ENCODE peak calls at places on chromosomes 1 and 21, in seven cellular contexts. One of them, this sample, is unnamed.

GRCh38 chr1:218459878-218460277 is 114.7 kb downstream of the TGFB2 start:
- DNase-seq in GM12865: peak
- DNase-seq in stimulated activated naive B cell treated with anti-CD40 and anti-IgM and Interleukin-4, amounts not matched to agents 10 μg/mL and 1 μg/mL and 100 μg/mL, for 72 hours: no peak
- DNase-seq in esophagus muscularis mucosa: no peak
- DNase-seq in stimulated activated CD8-positive, alpha-beta memory T cell treated with anti-CD3 and anti-CD28 coated beads, Interleukin-12 subunit alpha, Interleukin-12 subunit beta, amount 100 ng/mL, for 4 hours: no peak
- DNase-seq in kidney tubule cell: peak
- DNase-seq in stimulated activated CD4-positive, alpha-beta T cell treated with anti-CD3 and anti-CD28 coated beads, Interleukin-1b, Interleukin-23, amount 100 ng/mL, for 4 hours: no peak
- DNase-seq in this sample: no peak

GRCh38 chr1:219480011-219480410 is 132.9 kb downstream of the ZC3H11B start:
- DNase-seq in GM12865: no peak
- DNase-seq in stimulated activated naive B cell treated with anti-CD40 and anti-IgM and Interleukin-4, amounts not matched to agents 10 μg/mL and 1 μg/mL and 100 μg/mL, for 72 hours: no peak
- DNase-seq in esophagus muscularis mucosa: no peak
- DNase-seq in stimulated activated CD8-positive, alpha-beta memory T cell treated with anti-CD3 and anti-CD28 coated beads, Interleukin-12 subunit alpha, Interleukin-12 subunit beta, amount 100 ng/mL, for 4 hours: no peak
- DNase-seq in kidney tubule cell: peak
- DNase-seq in stimulated activated CD4-positive, alpha-beta T cell treated with anti-CD3 and anti-CD28 coated beads, Interleukin-1b, Interleukin-23, amount 100 ng/mL, for 4 hours: no peak
- DNase-seq in this sample: no peak

GRCh38 chr1:232602622-232603021 is 27.3 kb downstream of the SIPA1L2 start:
- DNase-seq in GM12865: no peak
- DNase-seq in stimulated activated naive B cell treated with anti-CD40 and anti-IgM and Interleukin-4, amounts not matched to agents 10 μg/mL and 1 μg/mL and 100 μg/mL, for 72 hours: no peak
- DNase-seq in esophagus muscularis mucosa: no peak
- DNase-seq in stimulated activated CD8-positive, alpha-beta memory T cell treated with anti-CD3 and anti-CD28 coated beads, Interleukin-12 subunit alpha, Interleukin-12 subunit beta, amount 100 ng/mL, for 4 hours: no peak
- DNase-seq in kidney tubule cell: no peak
- DNase-seq in stimulated activated CD4-positive, alpha-beta T cell treated with anti-CD3 and anti-CD28 coated beads, Interleukin-1b, Interleukin-23, amount 100 ng/mL, for 4 hours: no peak
- DNase-seq in this sample: no peak

GRCh38 chr1:246728311-246728710 is 4.1 kb downstream of the SCCPDH start:
- DNase-seq in GM12865: no peak
- DNase-seq in stimulated activated naive B cell treated with anti-CD40 and anti-IgM and Interleukin-4, amounts not matched to agents 10 μg/mL and 1 μg/mL and 100 μg/mL, for 72 hours: no peak
- DNase-seq in esophagus muscularis mucosa: no peak
- DNase-seq in stimulated activated CD8-positive, alpha-beta memory T cell treated with anti-CD3 and anti-CD28 coated beads, Interleukin-12 subunit alpha, Interleukin-12 subunit beta, amount 100 ng/mL, for 4 hours: no peak
- DNase-seq in kidney tubule cell: peak
- DNase-seq in stimulated activated CD4-positive, alpha-beta T cell treated with anti-CD3 and anti-CD28 coated beads, Interleukin-1b, Interleukin-23, amount 100 ng/mL, for 4 hours: no peak
- DNase-seq in this sample: no peak

GRCh38 chr1:84164156-84164555 is 20.1 kb downstream of the PRKACB start:
- DNase-seq in GM12865: no peak
- DNase-seq in stimulated activated naive B cell treated with anti-CD40 and anti-IgM and Interleukin-4, amounts not matched to agents 10 μg/mL and 1 μg/mL and 100 μg/mL, for 72 hours: no peak
- DNase-seq in esophagus muscularis mucosa: no peak
- DNase-seq in stimulated activated CD8-positive, alpha-beta memory T cell treated with anti-CD3 and anti-CD28 coated beads, Interleukin-12 subunit alpha, Interleukin-12 subunit beta, amount 100 ng/mL, for 4 hours: no peak
- DNase-seq in kidney tubule cell: no peak
- DNase-seq in stimulated activated CD4-positive, alpha-beta T cell treated with anti-CD3 and anti-CD28 coated beads, Interleukin-1b, Interleukin-23, amount 100 ng/mL, for 4 hours: no peak
- DNase-seq in this sample: no peak

GRCh38 chr1:210291786-210292275 is 36.9 kb upstream of the HHAT start:
- DNase-seq in GM12865: no peak
- DNase-seq in stimulated activated naive B cell treated with anti-CD40 and anti-IgM and Interleukin-4, amounts not matched to agents 10 μg/mL and 1 μg/mL and 100 μg/mL, for 72 hours: no peak
- DNase-seq in esophagus muscularis mucosa: no peak
- DNase-seq in stimulated activated CD8-positive, alpha-beta memory T cell treated with anti-CD3 and anti-CD28 coated beads, Interleukin-12 subunit alpha, Interleukin-12 subunit beta, amount 100 ng/mL, for 4 hours: no peak
- DNase-seq in kidney tubule cell: peak
- DNase-seq in stimulated activated CD4-positive, alpha-beta T cell treated with anti-CD3 and anti-CD28 coated beads, Interleukin-1b, Interleukin-23, amount 100 ng/mL, for 4 hours: no peak
- DNase-seq in this sample: no peak

GRCh38 chr1:203281851-203282661 is 23.3 kb upstream of the BTG2 start:
- DNase-seq in GM12865: no peak
- DNase-seq in stimulated activated naive B cell treated with anti-CD40 and anti-IgM and Interleukin-4, amounts not matched to agents 10 μg/mL and 1 μg/mL and 100 μg/mL, for 72 hours: no peak
- DNase-seq in esophagus muscularis mucosa: no peak
- DNase-seq in stimulated activated CD8-positive, alpha-beta memory T cell treated with anti-CD3 and anti-CD28 coated beads, Interleukin-12 subunit alpha, Interleukin-12 subunit beta, amount 100 ng/mL, for 4 hours: no peak
- DNase-seq in kidney tubule cell: no peak
- DNase-seq in stimulated activated CD4-positive, alpha-beta T cell treated with anti-CD3 and anti-CD28 coated beads, Interleukin-1b, Interleukin-23, amount 100 ng/mL, for 4 hours: no peak
- DNase-seq in this sample: no peak

GRCh38 chr1:32771561-32772280 is 45.4 kb downstream of the YARS1 start:
- DNase-seq in GM12865: no peak
- DNase-seq in stimulated activated naive B cell treated with anti-CD40 and anti-IgM and Interleukin-4, amounts not matched to agents 10 μg/mL and 1 μg/mL and 100 μg/mL, for 72 hours: no peak
- DNase-seq in esophagus muscularis mucosa: no peak
- DNase-seq in stimulated activated CD8-positive, alpha-beta memory T cell treated with anti-CD3 and anti-CD28 coated beads, Interleukin-12 subunit alpha, Interleukin-12 subunit beta, amount 100 ng/mL, for 4 hours: no peak
- DNase-seq in kidney tubule cell: no peak
- DNase-seq in stimulated activated CD4-positive, alpha-beta T cell treated with anti-CD3 and anti-CD28 coated beads, Interleukin-1b, Interleukin-23, amount 100 ng/mL, for 4 hours: no peak
- DNase-seq in this sample: no peak

GRCh38 chr1:180116964-180117763 is 37.5 kb upstream of the QSOX1 start:
- DNase-seq in GM12865: no peak
- DNase-seq in stimulated activated naive B cell treated with anti-CD40 and anti-IgM and Interleukin-4, amounts not matched to agents 10 μg/mL and 1 μg/mL and 100 μg/mL, for 72 hours: no peak
- DNase-seq in esophagus muscularis mucosa: no peak
- DNase-seq in stimulated activated CD8-positive, alpha-beta memory T cell treated with anti-CD3 and anti-CD28 coated beads, Interleukin-12 subunit alpha, Interleukin-12 subunit beta, amount 100 ng/mL, for 4 hours: no peak
- DNase-seq in kidney tubule cell: peak
- DNase-seq in stimulated activated CD4-positive, alpha-beta T cell treated with anti-CD3 and anti-CD28 coated beads, Interleukin-1b, Interleukin-23, amount 100 ng/mL, for 4 hours: no peak
- DNase-seq in this sample: no peak

GRCh38 chr21:35840197-35840799 is 220.0 kb downstream of the SETD4 start:
- DNase-seq in GM12865: peak
- DNase-seq in stimulated activated naive B cell treated with anti-CD40 and anti-IgM and Interleukin-4, amounts not matched to agents 10 μg/mL and 1 μg/mL and 100 μg/mL, for 72 hours: peak
- DNase-seq in esophagus muscularis mucosa: no peak
- DNase-seq in stimulated activated CD8-positive, alpha-beta memory T cell treated with anti-CD3 and anti-CD28 coated beads, Interleukin-12 subunit alpha, Interleukin-12 subunit beta, amount 100 ng/mL, for 4 hours: no peak
- DNase-seq in kidney tubule cell: peak
- DNase-seq in stimulated activated CD4-positive, alpha-beta T cell treated with anti-CD3 and anti-CD28 coated beads, Interleukin-1b, Interleukin-23, amount 100 ng/mL, for 4 hours: peak
- DNase-seq in this sample: no peak

GRCh38 chr1:201113451-201114244 is 1.4 kb upstream of the CACNA1S start:
- DNase-seq in GM12865: no peak
- DNase-seq in stimulated activated naive B cell treated with anti-CD40 and anti-IgM and Interleukin-4, amounts not matched to agents 10 μg/mL and 1 μg/mL and 100 μg/mL, for 72 hours: no peak
- DNase-seq in esophagus muscularis mucosa: no peak
- DNase-seq in stimulated activated CD8-positive, alpha-beta memory T cell treated with anti-CD3 and anti-CD28 coated beads, Interleukin-12 subunit alpha, Interleukin-12 subunit beta, amount 100 ng/mL, for 4 hours: no peak
- DNase-seq in kidney tubule cell: peak
- DNase-seq in stimulated activated CD4-positive, alpha-beta T cell treated with anti-CD3 and anti-CD28 coated beads, Interleukin-1b, Interleukin-23, amount 100 ng/mL, for 4 hours: no peak
- DNase-seq in this sample: no peak

This sample was measured in activated effector memory CD4-positive, alpha-beta T cell treated with Interleukin-2 at 50 U/mL for 16 hours.